ENCODE peak calls at places on chromosome 3, in five cellular contexts. E is IMR-90, X is H9, J is neuronal stem cell, B is H1. U is an unnamed sample.

GRCh38 chr3:111539351-111540331 is 2.4 kb upstream of the CD96 start:
- DNase-seq in E (peak; percentile 41), X (peak; percentile 73), J (peak; percentile 48), B (peak; percentile 21), U (peak; percentile 64)

GRCh38 chr3:12810013-12810780 is 13.7 kb downstream of the CAND2 start:
- DNase-seq in E (peak; percentile 81), X (peak; percentile 97), J (peak; percentile 96), B (peak; percentile 90), U (peak; percentile 91)

GRCh38 chr3:69309810-69310209 is 76.1 kb downstream of the FRMD4B start:
- DNase-seq in E (peak; percentile 26), X (no peak), J (no peak), B (no peak), U (no peak)

GRCh38 chr3:105853801-105854432 is 14.9 kb downstream of the CBLB start:
- DNase-seq in E (no peak), X (no peak), J (no peak), B (no peak), U (no peak)

GRCh38 chr3:140584549-140584948 is 93.3 kb upstream of the TRIM42 start:
- DNase-seq in E (no peak), X (no peak), J (no peak), B (no peak), U (no peak)

GRCh38 chr3:38168151-38168987 is 3.0 kb downstream of the OXSR1 start:
- DNase-seq in E (peak; percentile 67), X (no peak), J (no peak), B (no peak), U (peak; percentile 65)

GRCh38 chr3:31692714-31693113 is 160.0 kb downstream of the STT3B start:
- DNase-seq in E (no peak), X (no peak), J (no peak), B (no peak), U (no peak)

GRCh38 chr3:61628636-61629035 is 67.3 kb downstream of the PTPRG start:
- DNase-seq in E (no peak), X (no peak), J (no peak), B (no peak), U (no peak)

GRCh38 chr3:33236005-33236404 is 17.4 kb upstream of the SUSD5 start:
- DNase-seq in E (no peak), X (no peak), J (no peak), B (no peak), U (no peak)

GRCh38 chr3:56754753-56755365 is 46.9 kb downstream of the ARHGEF3 start:
- DNase-seq in E (no peak), X (no peak), J (no peak), B (no peak), U (no peak)

GRCh38 chr3:30945291-30945690 is 50.8 kb upstream of the GADL1 start:
- DNase-seq in E (no peak), X (no peak), J (no peak), B (no peak), U (no peak)

GRCh38 chr3:133412511-133413165 is 12.8 kb downstream of the BFSP2 start:
- DNase-seq in E (peak; percentile 85), X (no peak), J (no peak), B (no peak), U (peak; percentile 49)

GRCh38 chr3:151538706-151539403 is 78.0 kb upstream of the IGSF10 start:
- DNase-seq in E (peak; percentile 30), X (no peak), J (no peak), B (no peak), U (no peak)
- H2BK15ac ChIP-seq in E (no peak overlapping the region), X (no peak overlapping the region), J (no peak overlapping the region), B (no peak overlapping the region), U (no peak overlapping the region)

GRCh38 chr3:39180183-39180545 is 12.2 kb downstream of the XIRP1 start:
- DNase-seq in E (no peak), X (no peak), J (no peak), B (no peak), U (no peak)
- H2AFZ ChIP-seq in E (peak overlapping the region; percentile 94), X (no peak overlapping the region), J (peak overlapping the region; percentile 83), B (peak overlapping the region; percentile 91), U (no peak overlapping the region)

GRCh38 chr3:142962175-142962519 is 1.3 kb downstream of the PAQR9 start:
- DNase-seq in E (no peak), X (no peak), J (no peak), B (no peak), U (no peak)
- H3K27me3 ChIP-seq in E (peaks cover 49% of the 10 kb centered on the region), X (peaks cover 7% of the 10 kb centered on the region), J (peaks cover 61% of the 10 kb centered on the region), B (peaks cover 22% of the 10 kb centered on the region), U (peaks cover 13% of the 10 kb centered on the region)

GRCh38 chr3:25153130-25153529 is 274.9 kb upstream of the RARB start:
- DNase-seq in E (no peak), X (no peak), J (no peak), B (no peak), U (no peak)
- H2BK15ac ChIP-seq in E (no peak overlapping the region), X (no peak overlapping the region), J (no peak overlapping the region), B (no peak overlapping the region), U (no peak overlapping the region)

DNA sequence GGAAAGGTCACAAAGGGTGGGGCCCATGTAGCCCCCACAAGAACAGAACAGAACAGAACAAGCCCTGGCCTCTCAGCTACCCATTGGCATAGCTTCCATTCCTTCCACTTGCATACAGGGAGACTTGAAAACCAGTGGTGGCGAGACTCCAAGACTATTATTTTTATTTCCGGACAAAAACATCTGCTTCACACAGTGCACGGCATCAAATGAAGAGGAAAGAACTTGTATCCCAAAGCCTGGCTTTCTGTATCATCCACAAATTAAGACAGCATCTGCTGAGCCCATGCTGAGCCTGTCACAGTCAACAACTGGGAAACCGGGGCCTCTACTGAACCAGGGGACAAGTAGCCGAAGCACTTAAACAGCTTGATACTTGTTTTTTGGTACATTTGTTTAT is 56.0 kb downstream of the CLEC3B start:
- DNase-seq in E (peak; percentile 46), X (no peak), J (no peak), B (no peak), U (no peak)
- H2AFZ ChIP-seq in E (peak overlapping the region; percentile 27), X (no peak overlapping the region), J (no peak overlapping the region), B (no peak overlapping the region), U (no peak overlapping the region)

GRCh38 chr3:10665611-10666010 is 150.4 kb upstream of the SLC6A11 start:
- DNase-seq in E (no peak), X (no peak), J (no peak), B (no peak), U (no peak)

GRCh38 chr3:10666621-10667020 is 149.4 kb upstream of the SLC6A11 start:
- DNase-seq in E (no peak), X (no peak), J (no peak), B (no peak), U (no peak)

GRCh38 chr3:10667269-10667668 is 148.8 kb upstream of the SLC6A11 start:
- DNase-seq in E (no peak), X (no peak), J (no peak), B (no peak), U (no peak)

GRCh38 chr3:10669490-10670048 is 146.5 kb upstream of the SLC6A11 start:
- DNase-seq in E (no peak), X (no peak), J (no peak), B (no peak), U (no peak)

GRCh38 chr3:10668077-10668476 is 148.0 kb upstream of the SLC6A11 start:
- DNase-seq in E (no peak), X (no peak), J (no peak), B (no peak), U (no peak)
- H3K27me3 ChIP-seq in E (peaks cover 3% of the 10 kb centered on the region), X (no peaks in the 10 kb centered on the region), J (peaks cover 7% of the 10 kb centered on the region), B (no peaks in the 10 kb centered on the region), U (peaks cover 72% of the 10 kb centered on the region)

GRCh38 chr3:190008432-190008831 is 112.3 kb downstream of the P3H2 start:
- DNase-seq in E (peak; percentile 65), X (no peak), J (no peak), B (no peak), U (no peak)

GRCh38 chr3:190012314-190012782 is 108.3 kb downstream of the P3H2 start:
- DNase-seq in E (peak; percentile 54), X (no peak), J (peak; percentile 36), B (no peak), U (peak; percentile 61)

GRCh38 chr3:190009621-190010020 is 111.1 kb downstream of the P3H2 start:
- DNase-seq in E (no peak), X (no peak), J (no peak), B (no peak), U (no peak)

GRCh38 chr3:190012784-190013183 is 107.9 kb downstream of the P3H2 start:
- DNase-seq in E (no peak), X (no peak), J (no peak), B (no peak), U (no peak)

GRCh38 chr3:190010486-190010885 is 110.2 kb downstream of the P3H2 start:
- DNase-seq in E (no peak), X (no peak), J (no peak), B (no peak), U (no peak)
- H2BK15ac ChIP-seq in E (no peak overlapping the region), X (no peak overlapping the region), J (no peak overlapping the region), B (no peak overlapping the region), U (no peak overlapping the region)

DNA sequence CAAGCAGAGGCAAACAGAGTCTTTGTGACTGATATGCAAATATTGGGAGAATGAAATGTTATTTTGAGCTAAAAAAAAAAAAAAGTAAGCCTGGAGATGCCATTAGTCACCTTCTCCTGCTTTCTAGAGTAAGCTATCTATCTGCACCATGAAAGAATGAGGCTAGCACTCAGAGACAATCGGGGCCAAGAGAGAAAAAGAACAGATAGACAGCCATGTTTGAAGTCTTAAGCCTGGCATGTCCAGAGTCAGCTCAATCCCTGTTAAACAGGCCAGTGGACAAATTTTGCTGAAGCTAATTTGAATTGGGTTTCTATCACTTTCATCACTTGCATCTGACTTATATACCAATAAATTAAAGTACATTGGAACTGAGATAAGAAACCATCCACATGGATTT is 204.4 kb downstream of the SLC9A9 start:
- DNase-seq in E (no peak), X (no peak), J (no peak), B (no peak), U (no peak)
- H2AFZ ChIP-seq in E (no peak overlapping the region), X (no peak overlapping the region), J (peak overlapping the region; percentile 69), B (no peak overlapping the region), U (no peak overlapping the region)

DNA sequence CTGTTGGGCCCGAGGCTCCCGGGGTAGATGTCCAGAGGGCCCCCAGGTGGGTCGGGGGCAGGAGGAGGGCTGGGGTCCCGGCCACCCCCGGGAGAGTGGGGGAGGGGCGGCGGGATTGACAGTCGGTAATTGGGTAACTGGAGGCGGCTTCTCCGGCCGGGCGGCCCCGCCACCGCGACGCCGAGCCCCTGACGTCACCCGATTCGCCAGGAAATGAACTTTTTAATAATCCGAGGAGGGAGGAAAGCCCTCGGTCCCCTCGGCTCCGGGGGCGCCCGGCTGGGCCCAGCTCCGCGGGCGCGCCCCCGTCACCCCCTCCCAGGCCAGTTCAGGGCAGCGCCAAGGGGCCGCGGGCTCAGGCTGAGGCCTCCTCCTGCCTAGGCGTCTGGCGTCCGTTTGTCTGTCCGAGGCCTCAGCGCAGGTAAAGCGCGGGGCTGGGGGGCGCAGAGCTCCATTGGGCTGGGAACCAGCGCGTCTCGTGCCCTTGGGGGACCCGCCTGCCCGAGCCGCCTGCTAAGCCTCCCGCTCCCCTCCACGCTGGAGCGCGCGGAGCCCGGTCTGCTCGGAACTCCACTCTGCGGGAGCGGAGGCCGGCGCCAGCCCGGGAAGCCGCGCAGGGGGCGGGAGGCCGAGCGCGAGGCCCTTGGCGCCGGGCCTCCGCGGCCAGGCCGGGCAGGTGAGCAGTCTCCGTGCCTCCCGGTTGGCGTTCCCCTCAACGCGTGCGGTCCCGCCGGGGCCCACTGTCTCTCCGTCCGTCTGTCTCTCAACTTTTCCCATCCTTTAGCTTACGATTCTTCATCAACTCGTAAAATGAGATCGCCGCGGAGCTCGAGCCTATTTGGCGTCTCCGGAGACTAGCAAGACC is 3.8 kb downstream of the GATA2 start:
- DNase-seq in E (no peak), X (peak; percentile 52), J (no peak), B (no peak), U (peak; percentile 50)
- H3K27me3 ChIP-seq in E (peaks cover 39% of the 10 kb centered on the region), X (peaks cover 87% of the 10 kb centered on the region), J (peaks cover 100% of the 10 kb centered on the region), B (peaks cover 98% of the 10 kb centered on the region), U (peaks cover 97% of the 10 kb centered on the region)